ENCODE peak calls at places on chromosomes 2 and 18, in six cellular contexts. U is endothelial cell of umbilical vein, J is WTC11, H is HepG2, M is H1, D is K562. V is an unnamed sample.

GRCh38 chr18:38951633-38952032 is 1386.0 kb upstream of the CELF4 start:
- DNase-seq in H (no peak), U (no peak), M (no peak), J (no peak), D (no peak), V (no peak)

GRCh38 chr2:9805435-9806297 is 37.6 kb upstream of the TAF1B start:
- DNase-seq in U (no peak), D (no peak), M (no peak), H (no peak), J (no peak), V (no peak)

GRCh38 chr2:45616663-45617411 is 5.8 kb upstream of the SRBD1 start:
- DNase-seq in U (peak; percentile 37), M (no peak), H (no peak), D (peak; percentile 16), J (no peak), V (peak; percentile 50)

GRCh38 chr2:97998431-97998830 is 2.7 kb upstream of the TMEM131 start:
- DNase-seq in D (no peak), H (no peak), J (no peak), M (no peak), U (no peak), V (no peak)

GRCh38 chr2:59935005-59935404 is 618.4 kb downstream of the BCL11A start:
- DNase-seq in H (no peak), M (no peak), U (no peak), J (no peak), D (no peak), V (no peak)

GRCh38 chr2:170012773-170013172 is 165.2 kb upstream of the MYO3B start:
- DNase-seq in M (no peak), D (no peak), J (no peak), H (no peak), U (no peak), V (no peak)

GRCh38 chr2:160407393-160408204 is 86.0 kb downstream of the RBMS1 start:
- DNase-seq in D (no peak), J (peak; percentile 68), M (peak; percentile 75), H (peak; percentile 31), U (peak; percentile 60), V (peak; percentile 59)

GRCh38 chr2:68715353-68716041 is 19.1 kb upstream of the ARHGAP25 start:
- DNase-seq in H (peak; percentile 71), D (peak; percentile 77), M (peak; percentile 81), J (peak; percentile 83), U (peak; percentile 54), V (peak; percentile 81)

GRCh38 chr2:10499911-10500521 is 51.9 kb upstream of the ODC1 start:
- DNase-seq in J (no peak), M (peak; percentile 41), H (no peak), D (no peak), U (no peak), V (no peak)

GRCh38 chr2:148603562-148603920 is 41.0 kb upstream of the EPC2 start:
- DNase-seq in M (no peak), H (no peak), J (no peak), D (no peak), U (no peak), V (no peak)

GRCh38 chr2:53631313-53632125 is 136.1 kb upstream of the CHAC2 start:
- DNase-seq in M (no peak), H (no peak), D (no peak), J (no peak), U (no peak), V (no peak)

GRCh38 chr2:217790681-217791392 is 212.0 kb downstream of the TNS1 start:
- DNase-seq in H (no peak), D (no peak), M (no peak), U (peak; percentile 17), J (no peak), V (no peak)

GRCh38 chr2:32008811-32009478 is 1.9 kb downstream of the MEMO1 start:
- DNase-seq in J (no peak), H (peak; percentile 32), U (peak; percentile 50), D (no peak), M (no peak), V (no peak)

GRCh38 chr2:240762249-240762648 is 57.8 kb downstream of the KIF1A start:
- DNase-seq in M (no peak), J (no peak), D (no peak), U (no peak), H (no peak), V (no peak)

GRCh38 chr2:128982670-128983069 is 664.0 kb upstream of the HS6ST1 start:
- DNase-seq in D (no peak), H (no peak), U (no peak), M (no peak), J (no peak), V (no peak)

GRCh38 chr18:61581578-61582204 is 248.5 kb downstream of the CDH20 start:
- DNase-seq in H (peak; percentile 14), J (peak; percentile 93), M (peak; percentile 99), U (peak; percentile 77), D (peak; percentile 73), V (peak; percentile 35)

GRCh38 chr2:231928481-231928880 is 2.3 kb upstream of the NPPC start:
- DNase-seq in D (no peak), M (peak; percentile 48), J (no peak), H (peak; percentile 35), U (no peak), V (no peak)

GRCh38 chr2:164722604-164723338 is 101.5 kb upstream of the GRB14 start:
- DNase-seq in D (no peak), M (no peak), H (no peak), U (peak; percentile 18), J (no peak), V (no peak)

GRCh38 chr2:164721425-164721824 is 100.1 kb upstream of the GRB14 start:
- DNase-seq in M (no peak), J (no peak), U (no peak), D (no peak), H (no peak), V (no peak)

GRCh38 chr2:164719996-164720941 is 99.0 kb upstream of the GRB14 start:
- DNase-seq in J (no peak), H (no peak), D (no peak), U (no peak), M (no peak), V (no peak)

GRCh38 chr2:164725542-164725941 is 104.3 kb upstream of the GRB14 start:
- DNase-seq in H (no peak), D (no peak), J (no peak), M (no peak), U (no peak), V (no peak)
- TF ChIP-seq JUN in H (no peak), D (no peak), J (no peak), M (no peak), U (no peak), V (no peak)

GRCh38 chr2:26175191-26175715 is 2.4 kb downstream of the GAREM2 start:
- DNase-seq in J (no peak), U (no peak), D (peak; percentile 7), H (no peak), M (no peak), V (no peak)

GRCh38 chr2:26173596-26174482 is 951 bp downstream of the GAREM2 start:
- DNase-seq in U (no peak), H (no peak), J (peak; percentile 42), M (peak; percentile 62), D (peak; percentile 4), V (no peak)

GRCh38 chr2:26172866-26173595 is at the start of gene GAREM2:
- DNase-seq in M (no peak), D (peak; percentile 73), J (peak; percentile 54), H (no peak), U (no peak), V (no peak)

GRCh38 chr2:26175716-26176615 is 3.1 kb downstream of the GAREM2 start:
- DNase-seq in D (peak; percentile 23), M (no peak), H (no peak), J (no peak), U (no peak), V (no peak)

GRCh38 chr2:26174691-26175181 is 1.8 kb downstream of the GAREM2 start:
- DNase-seq in J (no peak), H (no peak), D (peak; percentile 17), M (no peak), U (no peak), V (no peak)
- TF ChIP-seq JUN in J (no peak), H (no peak), D (no peak), M (no peak), U (no peak), V (no peak)

GRCh38 chr2:219207884-219208740 is 1.5 kb downstream of the ZFAND2B start:
- DNase-seq in H (peak; percentile 90), U (peak; percentile 18), D (no peak), M (no peak), J (no peak), V (no peak)
- TF ChIP-seq JUN in H (peak; percentile 60), U (no peak), D (no peak), M (no peak), J (no peak), V (no peak)

GRCh38 chr18:21117385-21118135 is 5.9 kb upstream of the ROCK1 start:
- DNase-seq in M (no peak), H (no peak), D (no peak), J (no peak), U (no peak), V (no peak)
- TF ChIP-seq JUN in M (no peak), H (no peak), D (no peak), J (no peak), U (no peak), V (no peak)

DNA sequence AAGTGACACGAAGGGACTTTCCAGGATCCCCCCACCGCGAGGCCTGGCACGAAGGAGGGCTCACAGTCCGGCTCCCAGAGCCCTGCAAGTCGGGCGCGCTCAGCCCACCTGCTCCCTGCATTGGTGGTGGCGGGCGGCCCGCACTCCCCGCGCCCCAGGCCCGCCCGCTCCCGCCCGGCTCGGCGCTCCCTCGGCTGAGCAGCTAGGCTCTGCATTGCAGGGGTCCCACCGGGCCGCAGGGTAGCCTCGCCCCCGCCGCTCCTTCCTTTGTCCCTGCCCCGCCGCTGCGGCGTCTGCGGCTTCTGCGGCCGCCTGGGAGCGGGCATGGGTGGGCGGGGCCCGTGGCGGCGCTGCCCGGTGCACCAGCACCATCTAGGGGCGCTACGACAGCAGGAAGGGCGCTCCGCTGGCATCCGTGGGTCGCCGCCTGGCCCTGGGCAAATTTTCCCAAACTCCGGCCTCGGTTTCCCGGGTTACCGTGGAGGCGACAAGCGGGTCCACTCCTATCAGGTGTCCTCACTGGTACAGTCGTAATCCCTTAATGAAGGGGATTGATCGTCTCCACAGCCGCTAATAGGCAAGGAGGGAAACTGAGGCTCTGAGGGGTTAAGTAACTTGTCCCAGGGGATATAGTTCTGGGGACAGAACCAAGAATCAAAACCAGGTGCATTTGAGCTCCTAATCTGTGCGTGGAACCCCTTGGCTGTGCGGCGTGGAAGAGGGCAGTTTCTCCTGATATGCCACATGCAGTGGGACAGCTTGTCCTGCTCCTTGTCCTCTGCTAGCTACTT is 157.4 kb downstream of the CYRIA start:
- DNase-seq in M (peak; percentile 82), D (peak; percentile 39), H (peak; percentile 21), J (peak; percentile 73), U (peak; percentile 39), V (peak; percentile 46)
- TF ChIP-seq JUN in M (no peak), D (no peak), H (no peak), J (no peak), U (no peak), V (no peak)

GRCh38 chr2:112597537-112598322 is 13.3 kb downstream of the CHCHD5 start:
- DNase-seq in J (no peak), H (no peak), M (no peak), U (no peak), D (no peak), V (no peak)
- TF ChIP-seq JUN in J (no peak), H (no peak), M (no peak), U (no peak), D (no peak), V (no peak)

DNA sequence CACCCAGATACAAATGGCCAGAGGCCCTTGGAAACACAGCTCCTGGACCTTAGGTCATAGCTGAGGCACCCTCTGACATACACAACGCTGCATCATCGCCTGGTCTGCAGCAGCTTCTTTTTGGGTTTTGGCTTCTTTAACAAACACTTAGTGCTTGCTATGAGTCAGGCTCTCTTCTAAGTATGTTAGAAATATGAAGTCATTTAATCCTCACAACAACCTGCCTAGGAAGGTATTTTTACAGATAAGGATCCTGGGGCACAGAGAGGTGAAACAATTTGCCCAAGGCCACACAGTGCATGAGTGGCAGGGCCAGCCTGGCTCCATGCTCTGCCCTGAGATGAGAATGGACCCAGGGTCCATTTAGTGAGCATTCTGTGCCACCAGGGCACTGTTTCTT is 96.6 kb downstream of the TMEM17 start:
- DNase-seq in M (no peak), H (no peak), D (no peak), J (no peak), U (no peak), V (no peak)
- TF ChIP-seq JUN in M (no peak), H (no peak), D (no peak), J (no peak), U (no peak), V (no peak)

V was measured in A549.